ENCODE peak calls at places on chromosomes 11 and 22, in six cellular contexts. Y is HepG2, F is GM12878, E is upper lobe of left lung, B is HCT116, P is K562. A is an unnamed sample. For H3K27me3, the result is how much of the 10 kb centered on the place peaks cover.

GRCh38 chr11:77636738-77637344 is 753 bp downstream of the CLNS1A start:
- ATAC-seq in Y (no peak), F (peak), E (no peak), B (no peak), P (peak), A (no peak)

GRCh38 chr11:104852811-104853210 is 45.4 kb downstream of the CASP12 start:
- ATAC-seq in Y (no peak), F (no peak), E (no peak), B (no peak), P (no peak), A (no peak)

GRCh38 chr11:3989891-3990290 is 104.7 kb upstream of the RRM1 start:
- ATAC-seq in Y (no peak), F (peak), E (no peak), B (no peak), P (no peak), A (no peak)

GRCh38 chr11:72831521-72832300 is 17.5 kb downstream of the ATG16L2 start:
- ATAC-seq in Y (peak), F (peak), E (peak), B (peak), P (peak), A (peak)

GRCh38 chr22:17477401-17477833 is 85.9 kb upstream of the SLC25A18 start:
- ATAC-seq in Y (no peak), F (no peak), E (peak), B (no peak), P (peak), A (peak)

GRCh38 chr22:43811777-43812148 is 342 bp downstream of the EFCAB6 start:
- ATAC-seq in Y (no peak), F (peak), E (no peak), B (peak), P (no peak), A (peak)

GRCh38 chr11:110362916-110363574 is 66.6 kb upstream of the RDX start:
- ATAC-seq in Y (peak), F (peak), E (no peak), B (peak), P (no peak), A (no peak)

GRCh38 chr11:111671383-111671782 is 69.1 kb downstream of the SIK2 start:
- ATAC-seq in Y (no peak), F (no peak), E (no peak), B (no peak), P (no peak), A (no peak)

GRCh38 chr11:4699697-4700435 is 2.2 kb upstream of the OR51E2 start:
- ATAC-seq in Y (no peak), F (peak), E (no peak), B (no peak), P (no peak), A (no peak)

GRCh38 chr22:24421428-24421931 is 5.9 kb upstream of the ADORA2A start:
- ATAC-seq in Y (peak), F (peak), E (no peak), B (peak), P (peak), A (no peak)

GRCh38 chr11:125173027-125173426 is 8.5 kb downstream of the PKNOX2 start:
- ATAC-seq in Y (no peak), F (no peak), E (no peak), B (no peak), P (no peak), A (no peak)

GRCh38 chr11:69774354-69775162 is 583 bp downstream of the FGF4 start:
- ATAC-seq in Y (peak), F (no peak), E (no peak), B (no peak), P (no peak), A (no peak)

GRCh38 chr22:44691796-44692661 is 10.0 kb upstream of the PRR5 start:
- ATAC-seq in Y (no peak), F (no peak), E (no peak), B (peak), P (peak), A (no peak)

GRCh38 chr22:30601464-30601863 is 5.5 kb upstream of the TCN2 start:
- ATAC-seq in Y (no peak), F (no peak), E (no peak), B (no peak), P (no peak), A (no peak)

GRCh38 chr11:77083553-77084245 is 16.9 kb downstream of the CAPN5 start:
- ATAC-seq in Y (no peak), F (no peak), E (no peak), B (no peak), P (no peak), A (no peak)

GRCh38 chr11:8744423-8744822 is 61.8 kb downstream of the RPL27A start:
- ATAC-seq in Y (no peak), F (no peak), E (no peak), B (peak), P (no peak), A (no peak)

GRCh38 chr11:9385288-9385902 is 943 bp downstream of the IPO7 start:
- ATAC-seq in Y (peak), F (peak), E (peak), B (peak), P (peak), A (no peak)

GRCh38 chr11:124896071-124896750 is 1.5 kb downstream of the ROBO4 start:
- ATAC-seq in Y (no peak), F (no peak), E (no peak), B (no peak), P (no peak), A (no peak)

GRCh38 chr11:11022126-11022730 is 164.4 kb upstream of the ZBED5 start:
- ATAC-seq in Y (no peak), F (peak), E (no peak), B (peak), P (peak), A (no peak)

GRCh38 chr11:119357069-119357468 is 10.6 kb upstream of the MFRP start:
- ATAC-seq in Y (no peak), F (no peak), E (no peak), B (peak), P (peak), A (no peak)

GRCh38 chr22:17777005-17777716 is 2.9 kb upstream of the BID start:
- ATAC-seq in Y (peak), F (peak), E (no peak), B (no peak), P (peak), A (no peak)

GRCh38 chr22:45009881-45010531 is at the start of gene PHF21B:
- ATAC-seq in Y (no peak), F (no peak), E (no peak), B (no peak), P (no peak), A (peak)

DNA sequence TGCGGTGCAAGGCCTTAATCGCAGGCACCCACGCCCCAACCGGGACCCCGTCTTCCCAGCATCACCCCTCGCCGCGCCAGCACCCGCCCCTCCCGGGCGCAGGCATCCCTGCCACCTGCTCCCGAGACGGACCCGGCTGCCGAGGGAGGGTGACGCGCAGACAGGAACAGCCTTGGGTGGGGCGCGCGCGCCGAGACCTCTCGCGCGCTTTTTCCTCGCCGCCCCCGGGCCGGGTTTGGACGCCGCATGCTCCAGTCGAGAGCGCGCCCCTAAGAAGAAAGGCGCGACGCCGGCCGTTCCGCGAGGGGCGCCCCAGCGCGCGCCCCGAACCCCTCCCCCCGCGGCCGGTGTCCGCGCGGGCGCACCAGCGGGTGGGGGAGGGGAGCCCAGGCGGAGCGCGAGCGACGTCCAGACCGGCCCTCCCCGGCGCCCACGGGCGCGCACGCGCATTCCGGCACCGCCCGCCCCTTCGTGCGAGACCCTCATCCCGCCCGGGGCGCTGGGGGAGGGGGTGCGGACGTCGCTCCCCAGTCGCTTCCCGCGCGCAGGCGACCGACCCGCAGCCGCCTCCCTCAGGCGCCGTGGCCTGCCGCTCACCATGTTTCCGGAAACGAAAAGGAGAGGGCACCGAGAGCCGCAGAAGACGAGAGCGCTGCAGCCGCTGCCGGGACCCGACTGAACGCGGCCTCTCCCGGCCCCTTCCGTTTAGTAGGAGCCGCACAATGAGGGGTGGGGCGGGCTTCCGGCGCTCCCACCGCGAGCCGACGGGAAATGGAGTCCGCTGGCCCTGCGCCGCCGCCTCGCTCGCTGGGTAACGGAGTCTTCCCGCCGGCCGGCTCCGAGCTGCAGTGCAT is at the start of gene CFL1:
- ATAC-seq in Y (peak), F (peak), E (peak), B (peak), P (peak), A (peak)
- TF ChIP-seq POLR2A in Y (no peak), F (peak), E (peak), B (peak), P (peak), A (peak)

GRCh38 chr11:134532921-134533421 is 120.9 kb upstream of the B3GAT1 start:
- ATAC-seq in Y (peak), F (no peak), E (no peak), B (peak), P (no peak), A (no peak)
- H3K27me3 ChIP-seq in Y (half or more), F (under half), E (under half), B (under half), P (under half), A (under half)

GRCh38 chr11:132200303-132200936 is 830.0 kb downstream of the NTM start:
- ATAC-seq in Y (no peak), F (no peak), E (peak), B (no peak), P (no peak), A (no peak)
- TF ChIP-seq POLR2AphosphoS5 in Y (no peak), F (no peak), E (no peak), B (no peak), P (no peak), A (no peak)

GRCh38 chr11:46612326-46612725 is 4.7 kb downstream of the HARBI1 start:
- ATAC-seq in Y (no peak), F (no peak), E (no peak), B (no peak), P (peak), A (no peak)

GRCh38 chr11:46618789-46619188 is 1.4 kb downstream of the ATG13 start:
- ATAC-seq in Y (no peak), F (no peak), E (no peak), B (no peak), P (peak), A (no peak)

GRCh38 chr11:46617451-46618314 is at the start of gene ATG13:
- ATAC-seq in Y (peak), F (peak), E (peak), B (peak), P (peak), A (peak)

GRCh38 chr11:46615756-46616155 is 1.3 kb downstream of the HARBI1 start:
- ATAC-seq in Y (no peak), F (no peak), E (no peak), B (no peak), P (no peak), A (no peak)

GRCh38 chr11:46616551-46617450 is at the start of gene HARBI1:
- ATAC-seq in Y (peak), F (peak), E (peak), B (peak), P (peak), A (peak)
- TF ChIP-seq POLR2A in Y (peak), F (peak), E (peak), B (no peak), P (peak), A (peak)

DNA sequence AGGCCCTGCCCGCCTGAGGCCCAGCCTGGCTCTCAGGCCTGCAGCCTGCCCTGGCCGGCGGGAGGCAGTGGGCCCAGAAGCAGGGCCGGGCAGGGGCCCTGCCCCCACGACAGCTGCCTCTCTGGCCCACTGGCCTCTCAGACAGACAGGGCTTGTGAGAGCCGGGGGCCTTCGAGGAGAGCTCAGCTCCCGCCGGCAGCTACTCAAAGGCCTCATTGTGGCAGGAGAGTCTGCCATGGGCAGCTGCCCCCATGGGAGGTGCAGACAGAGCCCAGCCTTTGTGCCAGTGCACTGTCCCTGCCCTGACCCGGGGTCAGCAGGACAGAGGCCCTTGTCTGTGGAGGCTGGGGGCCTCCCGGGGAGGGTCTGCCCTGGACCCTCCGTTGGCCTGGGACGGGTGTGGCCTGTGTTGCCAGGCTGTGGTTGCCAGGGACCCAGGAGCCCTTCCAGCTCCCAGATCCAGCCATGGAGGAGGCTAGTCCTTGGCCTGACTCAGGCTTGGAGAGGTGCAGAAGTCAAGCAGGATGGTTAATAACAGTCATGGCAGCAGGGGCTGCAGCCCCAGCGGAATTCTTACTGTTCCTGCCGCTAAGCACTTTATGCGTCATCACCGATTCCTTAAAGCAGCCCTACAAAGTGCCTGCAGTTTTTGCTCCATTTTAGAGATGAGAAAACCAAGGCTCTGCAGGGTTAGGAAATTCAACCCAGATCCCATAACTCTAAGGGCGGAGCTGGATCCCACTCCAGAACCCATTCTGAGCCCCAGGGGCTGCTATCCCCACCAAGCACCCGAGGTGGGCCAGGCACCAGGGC is 12.5 kb downstream of the FLRT1 start:
- ATAC-seq in Y (peak), F (no peak), E (no peak), B (no peak), P (no peak), A (peak)
- H3K27me3 ChIP-seq in Y (under half), F (under half), E (under half), B (under half), P (under half), A (under half)

DNA sequence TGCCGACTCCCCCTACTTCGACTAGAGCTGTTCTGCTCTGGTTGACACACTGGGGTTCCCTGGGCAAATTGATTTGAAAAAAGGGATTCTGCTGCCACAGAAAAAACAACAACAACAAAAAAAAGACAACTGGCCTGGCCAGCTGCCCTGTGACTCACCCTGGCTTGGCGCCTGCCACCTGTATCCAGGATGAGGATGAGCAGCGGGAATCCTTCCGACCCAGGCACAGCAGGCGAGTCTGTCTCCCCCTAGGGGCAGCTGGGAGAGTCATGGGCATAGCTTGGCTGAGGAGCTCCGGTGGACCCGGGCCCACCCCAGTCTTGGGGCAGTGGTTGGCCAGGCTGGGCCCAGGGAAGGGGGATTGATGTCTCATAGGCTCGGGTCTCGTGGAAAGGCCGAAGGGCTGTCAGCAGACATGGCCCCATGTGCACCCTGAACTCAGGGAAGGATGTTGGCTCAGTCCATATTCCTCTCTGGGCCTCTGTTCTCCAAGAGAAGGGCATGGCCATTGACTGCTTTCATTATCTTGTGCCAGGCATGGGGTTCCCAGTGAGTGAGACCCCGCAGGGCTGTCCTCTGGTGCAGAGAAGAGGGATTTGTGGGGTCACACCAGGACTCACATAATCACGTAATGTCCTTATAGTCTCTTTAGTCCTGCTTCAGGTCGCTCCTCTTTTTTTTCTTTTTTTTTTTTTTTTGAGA is 10.4 kb upstream of the SUN2 start:
- ATAC-seq in Y (peak), F (peak), E (no peak), B (peak), P (peak), A (peak)
- TF ChIP-seq POLR2AphosphoS5 in Y (no peak), F (no peak), E (no peak), B (peak), P (no peak), A (no peak)

GRCh38 chr11:67648140-67648795 is 2.3 kb downstream of the ACY3 start:
- ATAC-seq in Y (peak), F (peak), E (no peak), B (peak), P (peak), A (no peak)
- TF ChIP-seq POLR2A in Y (no peak), F (peak), E (no peak), B (no peak), P (no peak), A (no peak)

DNA sequence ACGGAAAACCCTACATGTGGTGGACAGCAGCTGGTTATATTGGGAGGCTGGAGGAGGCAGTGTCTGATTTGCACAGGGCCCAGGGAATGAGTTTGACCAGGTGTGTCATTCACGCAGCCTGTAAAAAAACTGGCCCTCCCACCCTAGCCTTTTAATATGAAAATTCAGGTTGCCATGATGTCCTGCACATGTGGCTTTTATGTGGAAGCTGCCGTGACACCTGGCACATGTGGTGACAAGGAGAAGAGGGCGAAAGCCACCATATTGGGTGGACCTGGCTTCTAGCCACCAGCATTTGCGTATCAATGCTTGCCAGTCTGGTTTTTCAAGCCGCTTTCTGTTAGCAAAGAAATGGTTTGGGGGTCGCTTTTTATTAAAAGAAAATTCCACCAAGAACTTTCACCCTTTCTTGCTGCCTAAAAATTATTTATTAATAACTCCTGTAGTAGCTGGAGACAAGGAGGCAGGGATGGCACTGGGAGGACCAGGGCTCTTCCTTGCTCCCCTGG is 43.4 kb downstream of the ZNF280B start:
- ATAC-seq in Y (no peak), F (no peak), E (no peak), B (no peak), P (peak), A (no peak)
- H3K27me3 ChIP-seq in Y (under half), F (under half), E (under half), B (under half), P (under half), A (half or more)

DNA sequence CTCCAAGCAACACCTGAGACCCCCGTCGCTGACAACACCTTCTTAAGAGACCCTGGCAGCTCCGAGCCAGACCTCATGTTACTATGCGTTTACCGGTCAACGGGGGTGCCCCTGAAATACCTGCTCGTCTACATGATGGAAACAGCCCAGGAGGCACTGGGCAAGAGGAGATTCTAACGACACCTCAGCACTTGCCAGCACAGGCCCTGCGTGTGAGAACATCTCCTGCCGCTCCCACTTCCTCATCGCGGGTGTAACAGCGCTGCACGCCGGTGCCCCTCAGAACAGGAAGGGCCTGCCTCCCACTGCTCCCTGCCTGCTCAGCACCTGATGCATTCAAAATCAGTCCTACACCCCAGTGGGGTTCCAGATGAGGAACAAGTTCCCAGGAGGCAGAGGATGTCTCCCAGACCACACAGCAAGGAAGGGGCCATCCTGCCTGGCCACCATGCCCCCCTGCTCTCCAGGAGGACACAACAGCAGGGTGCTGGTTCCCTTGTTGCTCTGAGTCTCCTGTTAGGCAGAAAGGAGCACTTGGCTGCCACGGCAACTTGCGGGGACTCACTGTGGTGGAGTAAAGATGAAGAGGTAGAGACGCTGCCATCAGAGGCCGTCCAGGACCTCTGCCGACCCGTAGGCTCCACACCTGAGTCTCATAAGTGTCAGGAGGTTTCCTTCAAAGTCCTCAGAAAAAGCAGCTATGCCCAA is 2.1 kb downstream of the TOLLIP start:
- ATAC-seq in Y (no peak), F (peak), E (no peak), B (no peak), P (no peak), A (no peak)
- TF ChIP-seq POLR2AphosphoS5 in Y (no peak), F (no peak), E (no peak), B (no peak), P (no peak), A (no peak)

GRCh38 chr22:46364341-46365165 is 29.0 kb downstream of the TRMU start:
- ATAC-seq in Y (no peak), F (peak), E (no peak), B (no peak), P (no peak), A (no peak)
- TF ChIP-seq POLR2A in Y (no peak), F (no peak), E (no peak), B (no peak), P (no peak), A (no peak)